ENCODE peak calls at places on chromosomes 4 and X, in eight cellular contexts. K is NCI-H524 treated with DMSO at 0.1 percent for 48 hours, Y is HCT116, C is left cardiac atrium, D is right cardiac atrium, R is NB4, X is GM10248, B is NCI-H2171 treated with DMSO at 0.1 percent for 48 hours. G is an unnamed sample.
A peak's percentile ranks its signal among the peaks of the same experiment; 100 is the strongest.

GRCh38 chrX:56564921-56565861 is 1.8 kb downstream of the UBQLN2 start:
- DNase-seq in K (no peak), Y (no peak), C (no peak), D (no peak), R (no peak), X (no peak), B (no peak), G (no peak)

GRCh38 chrX:68249401-68249831 is 183.9 kb downstream of the OPHN1 start:
- DNase-seq in K (no peak), Y (no peak), C (peak; percentile 36), D (peak; percentile 58), R (no peak), X (no peak), B (no peak), G (no peak)

GRCh38 chr4:7062816-7063215 is 5.0 kb downstream of the GRPEL1 start:
- DNase-seq in K (no peak), Y (no peak), C (no peak), D (no peak), R (no peak), X (no peak), B (no peak), G (no peak)

GRCh38 chr4:41896648-41897047 is 38.6 kb upstream of the TMEM33 start:
- DNase-seq in K (no peak), Y (no peak), C (no peak), D (no peak), R (no peak), X (no peak), B (no peak), G (no peak)

GRCh38 chr4:21117771-21118170 is 417.5 kb downstream of the PACRGL start:
- DNase-seq in K (no peak), Y (no peak), C (no peak), D (no peak), R (no peak), X (no peak), B (no peak), G (no peak)

GRCh38 chr4:163161536-163162205 is 5.0 kb downstream of the NAF1 start:
- DNase-seq in K (no peak), Y (no peak), C (no peak), D (no peak), R (no peak), X (no peak), B (no peak), G (peak; percentile 72)

GRCh38 chrX:47091149-47091775 is 13.0 kb downstream of the RGN start:
- DNase-seq in K (no peak), Y (no peak), C (no peak), D (no peak), R (peak; percentile 32), X (no peak), B (no peak), G (no peak)

GRCh38 chr4:106046083-106046482 is 150.8 kb downstream of the NPNT start:
- DNase-seq in K (no peak), Y (no peak), C (no peak), D (no peak), R (no peak), X (no peak), B (no peak), G (no peak)

GRCh38 chr4:188008377-188008776 is 12.8 kb downstream of the ZFP42 start:
- DNase-seq in K (no peak), Y (no peak), C (no peak), D (no peak), R (peak; percentile 5), X (no peak), B (peak; percentile 5), G (no peak)

GRCh38 chr4:161133877-161134276 is 1029.9 kb downstream of the FSTL5 start:
- DNase-seq in K (no peak), Y (no peak), C (no peak), D (no peak), R (no peak), X (no peak), B (no peak), G (no peak)

GRCh38 chr4:95547708-95548471 is 883 bp downstream of the UNC5C start:
- DNase-seq in K (no peak), Y (no peak), C (peak; percentile 49), D (peak; percentile 36), R (peak; percentile 48), X (peak; percentile 15), B (no peak), G (peak; percentile 27)

GRCh38 chrX:129981752-129982299 is 609 bp upstream of the BCORL1 start:
- DNase-seq in K (no peak), Y (no peak), C (no peak), D (peak; percentile 13), R (peak; percentile 35), X (no peak), B (no peak), G (no peak)

GRCh38 chrX:3699841-3700381 is 13.5 kb downstream of the PRKX start:
- DNase-seq in K (no peak), Y (no peak), C (no peak), D (no peak), R (peak; percentile 33), X (no peak), B (peak; percentile 10), G (peak; percentile 64)

GRCh38 chrX:149984411-149984810 is 46.1 kb upstream of the EOLA2 start:
- DNase-seq in K (no peak), Y (no peak), C (no peak), D (no peak), R (no peak), X (no peak), B (no peak), G (no peak)

GRCh38 chr4:76539979-76540378 is 105.0 kb downstream of the SHROOM3 start:
- DNase-seq in K (no peak), Y (no peak), C (no peak), D (no peak), R (no peak), X (no peak), B (no peak), G (no peak)

GRCh38 chr4:105241456-105241855 is 94.8 kb downstream of the TET2 start:
- DNase-seq in K (no peak), Y (no peak), C (peak; percentile 56), D (peak; percentile 61), R (no peak), X (no peak), B (no peak), G (no peak)

GRCh38 chr4:123731009-123731408 is 334.4 kb downstream of the SPRY1 start:
- DNase-seq in K (no peak), Y (no peak), C (no peak), D (no peak), R (no peak), X (no peak), B (no peak), G (no peak)

G was measured in endothelial cell of umbilical vein.